ENCODE peak calls at places on chromosome X, in four cellular contexts. Y is COLO829; N is MM.1S; I is activated CD4-positive, alpha-beta T cell treated with anti-CD3 and anti-CD28 coated beads for 4 hours. J is an unnamed sample.
A peak's percentile ranks its signal among the peaks of the same experiment; 100 is the strongest.

GRCh38 chrX:56228914-56229313 is 3.2 kb upstream of the KLF8 start:
- DNase-seq in I (no peak), Y (no peak), N (no peak), J (no peak)

GRCh38 chrX:125628435-125628834 is 308.8 kb downstream of the TEX13C start:
- DNase-seq in Y (no peak), N (no peak), I (no peak), J (no peak)

GRCh38 chrX:2410279-2411020 is 90.3 kb downstream of the DHRSX start:
- DNase-seq in I (no peak), N (no peak), Y (no peak), J (no peak)

GRCh38 chrX:82757614-82758013 is 750.5 kb upstream of the POU3F4 start:
- DNase-seq in I (no peak), Y (no peak), N (no peak), J (no peak)

GRCh38 chrX:109533631-109534030 is 3.0 kb upstream of the NXT2 start:
- DNase-seq in I (no peak), Y (no peak), N (no peak), J (peak; percentile 0)

GRCh38 chrX:70907900-70908299 is 611 bp downstream of the TEX11 start:
- DNase-seq in I (no peak), N (no peak), Y (peak; percentile 8), J (no peak)

GRCh38 chrX:40945366-40945713 is 139.9 kb upstream of the USP9X start:
- DNase-seq in I (no peak), N (no peak), Y (peak; percentile 47), J (no peak)

GRCh38 chrX:154775611-154776349 is 13.1 kb downstream of the DKC1 start:
- DNase-seq in I (peak; percentile 54), N (peak; percentile 19), Y (no peak), J (no peak)

GRCh38 chrX:55758033-55758432 is 40.5 kb downstream of the RRAGB start:
- DNase-seq in N (no peak), Y (no peak), I (no peak), J (no peak)

GRCh38 chrX:65300104-65300809 is 234.3 kb downstream of the LAS1L start:
- DNase-seq in Y (no peak), I (no peak), N (peak; percentile 51), J (peak; percentile 0)

GRCh38 chrX:110449312-110449711 is 90.7 kb downstream of the RTL9 start:
- DNase-seq in Y (no peak), I (no peak), N (no peak), J (no peak)

GRCh38 chrX:6407541-6407940 is 127.4 kb downstream of the VCX3A start:
- DNase-seq in I (no peak), Y (no peak), N (no peak), J (no peak)

GRCh38 chrX:155544886-155545285 is 67.9 kb downstream of the TMLHE start:
- DNase-seq in N (no peak), Y (no peak), I (no peak), J (no peak)

GRCh38 chrX:119067023-119067739 is 5.6 kb upstream of the CT47C1 start:
- DNase-seq in I (peak; percentile 12), Y (peak; percentile 58), N (peak; percentile 37), J (peak; percentile 43)

GRCh38 chrX:3706481-3706880 is 7.0 kb downstream of the PRKX start:
- DNase-seq in Y (no peak), N (no peak), I (no peak), J (no peak)

GRCh38 chrX:71650333-71650969 is 16.9 kb upstream of the LOC101059915 start:
- DNase-seq in N (peak; percentile 58), Y (no peak), I (no peak), J (peak; percentile 62)

GRCh38 chrX:42466706-42467105 is 311.3 kb downstream of the PPP1R2C start:
- DNase-seq in Y (no peak), N (no peak), I (no peak), J (no peak)

GRCh38 chrX:100194073-100194775 is 215.8 kb downstream of the PCDH19 start:
- DNase-seq in I (no peak), Y (no peak), N (no peak), J (no peak)

GRCh38 chrX:15501506-15501905 is 899 bp downstream of the BMX start:
- DNase-seq in Y (no peak), I (no peak), N (no peak), J (no peak)

GRCh38 chrX:13153796-13154195 is 109.4 kb upstream of the FAM9C start:
- DNase-seq in I (no peak), Y (no peak), N (no peak), J (no peak)

GRCh38 chrX:29295987-29296680 is 708.9 kb downstream of the IL1RAPL1 start:
- DNase-seq in N (no peak), I (no peak), Y (no peak), J (no peak)

GRCh38 chrX:39969099-39969825 is 128.5 kb downstream of the BCOR start:
- DNase-seq in I (peak; percentile 5), Y (no peak), N (no peak), J (peak; percentile 42)

GRCh38 chrX:129724767-129725166 is 14.0 kb upstream of the XPNPEP2 start:
- DNase-seq in Y (no peak), I (no peak), N (no peak), J (no peak)

GRCh38 chrX:154096140-154097002 is 1.1 kb downstream of the MECP2 start:
- DNase-seq in I (peak; percentile 8), N (peak; percentile 52), Y (no peak), J (no peak)

GRCh38 chrX:41759817-41760216 is 35.8 kb downstream of the GPR82 start:
- DNase-seq in Y (peak; percentile 3), N (peak; percentile 26), I (no peak), J (peak; percentile 51)

GRCh38 chrX:135436456-135436855 is 14.7 kb downstream of the SMIM10L2A start:
- DNase-seq in Y (no peak), I (no peak), N (no peak), J (no peak)

GRCh38 chrX:151153086-151153485 is 23.3 kb upstream of the GPR50 start:
- DNase-seq in Y (peak; percentile 2), I (no peak), N (no peak), J (no peak)

GRCh38 chrX:10296581-10296980 is 139.8 kb downstream of the CLCN4 start:
- DNase-seq in Y (no peak), I (no peak), N (no peak), J (no peak)

GRCh38 chrX:41695464-41695863 is 6.7 kb downstream of the GPR34 start:
- DNase-seq in N (no peak), Y (no peak), I (peak; percentile 2), J (no peak)

GRCh38 chrX:69616520-69617203 is 749 bp downstream of the EDA start:
- DNase-seq in I (no peak), N (peak; percentile 12), Y (no peak), J (no peak)

GRCh38 chrX:63330681-63331080 is 20.5 kb downstream of the SPIN4 start:
- DNase-seq in N (no peak), Y (no peak), I (no peak), J (no peak)